ENCODE peak calls at places on chromosomes 2 and 18, in four cellular contexts. D is Caco-2, A is kidney epithelial cell, O is cardiac fibroblast. B is an unnamed sample.
A peak's percentile ranks its signal among the peaks of the same experiment; 100 is the strongest.

GRCh38 chr2:15334650-15335326 is 226.3 kb downstream of the NBAS start:
- DNase-seq in D (no peak), A (no peak), O (peak; percentile 39), B (peak; percentile 30)

GRCh38 chr18:3180325-3180724 is 39.4 kb downstream of the MYOM1 start:
- DNase-seq in D (no peak), A (no peak), O (peak; percentile 34), B (peak; percentile 18)

GRCh38 chr18:60413944-60414547 is 41.5 kb upstream of the MC4R start:
- DNase-seq in D (peak; percentile 9), A (no peak), O (peak; percentile 9), B (peak; percentile 27)

GRCh38 chr2:18752667-18753422 is 163.5 kb upstream of the NT5C1B start:
- DNase-seq in D (no peak), A (no peak), O (peak; percentile 48), B (no peak)

GRCh38 chr2:218392891-218393462 is 6.7 kb upstream of the CTDSP1 start:
- DNase-seq in D (no peak), A (no peak), O (no peak), B (no peak)

GRCh38 chr2:239896075-239896474 is 129.1 kb downstream of the NDUFA10 start:
- DNase-seq in D (no peak), A (no peak), O (no peak), B (no peak)

GRCh38 chr2:195434346-195434745 is 222.7 kb upstream of the SLC39A10 start:
- DNase-seq in D (no peak), A (no peak), O (no peak), B (no peak)

GRCh38 chr2:102708847-102709559 is 52.8 kb upstream of the TMEM182 start:
- DNase-seq in D (peak; percentile 51), A (peak; percentile 41), O (peak; percentile 76), B (peak; percentile 27)

GRCh38 chr2:217978536-217979150 is 24.2 kb downstream of the TNS1 start:
- DNase-seq in D (peak; percentile 20), A (no peak), O (no peak), B (no peak)

GRCh38 chr2:172613610-172614231 is 57.8 kb downstream of the PDK1 start:
- DNase-seq in D (no peak), A (no peak), O (no peak), B (no peak)

GRCh38 chr18:35573531-35573930 is 8.0 kb upstream of the GALNT1 start:
- DNase-seq in D (no peak), A (no peak), O (no peak), B (no peak)

GRCh38 chr18:35572644-35573043 is 8.9 kb upstream of the GALNT1 start:
- DNase-seq in D (no peak), A (no peak), O (peak; percentile 58), B (no peak)

GRCh38 chr18:35570182-35570581 is 11.4 kb upstream of the GALNT1 start:
- DNase-seq in D (no peak), A (no peak), O (no peak), B (no peak)

GRCh38 chr18:35566019-35566418 is 15.5 kb upstream of the GALNT1 start:
- DNase-seq in D (no peak), A (no peak), O (no peak), B (no peak)

DNA sequence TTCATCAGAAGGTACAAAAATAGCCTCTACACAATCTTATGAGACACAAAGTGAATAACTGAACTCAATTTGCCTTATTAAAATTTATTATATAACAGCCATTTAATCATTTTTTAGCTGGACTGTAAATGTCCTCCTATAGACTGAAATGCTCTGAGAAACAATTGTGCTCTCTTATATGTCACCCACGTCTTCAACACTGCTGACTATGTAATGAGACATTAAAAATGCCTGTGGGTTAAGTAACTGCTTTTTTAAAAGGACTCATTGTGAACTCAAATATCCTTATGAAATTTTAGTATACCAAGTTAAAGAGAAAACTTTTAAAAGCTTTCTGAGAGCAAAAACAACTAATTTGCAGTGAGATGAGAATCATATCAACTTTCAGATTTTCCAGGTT is 10.4 kb upstream of the GALNT1 start:
- DNase-seq in D (no peak), A (no peak), O (peak; percentile 38), B (no peak)
- H3K4me3 ChIP-seq in D (no peak overlapping the region), A (no peak overlapping the region), O (no peak overlapping the region), B (no peak overlapping the region)

DNA sequence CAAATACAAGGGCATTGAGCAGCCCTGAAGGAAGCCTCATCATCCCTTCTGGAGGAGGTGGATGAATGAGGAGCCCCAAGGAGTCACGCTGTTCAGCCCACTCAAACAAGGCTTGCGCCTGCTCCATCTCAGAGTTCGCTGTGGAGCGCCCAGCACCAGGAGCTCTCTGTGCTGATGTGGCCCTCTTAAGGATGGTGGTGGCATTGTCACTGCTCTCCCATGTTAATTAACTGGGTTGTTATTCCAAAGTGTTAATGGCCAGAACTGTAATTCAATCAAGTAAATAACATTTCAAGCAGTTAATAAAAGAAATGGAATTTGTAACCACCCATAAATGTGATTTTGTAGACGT is 726.0 kb upstream of the RAB6C start:
- DNase-seq in D (peak; percentile 24), A (no peak), O (no peak), B (no peak)
- TF ChIP-seq CTCF in D (peak; percentile 52), A (no peak), O (no peak), B (peak; percentile 25)

GRCh38 chr2:237695201-237695780 is 67.9 kb downstream of the LRRFIP1 start:
- DNase-seq in D (no peak), A (peak; percentile 70), O (peak; percentile 95), B (peak; percentile 85)
- H3K4me3 ChIP-seq in D (no peak overlapping the region), A (no peak overlapping the region), O (peak overlapping the region; percentile 11), B (no peak overlapping the region)

GRCh38 chr2:43219383-43220228 is 6.8 kb downstream of the ZFP36L2 start:
- DNase-seq in D (peak; percentile 91), A (no peak), O (peak; percentile 88), B (peak; percentile 78)
- TF ChIP-seq CTCF in D (no peak), A (no peak), O (no peak), B (no peak)

GRCh38 chr2:215973111-215973792 is 40.1 kb downstream of the MREG start:
- DNase-seq in D (no peak), A (no peak), O (no peak), B (no peak)
- H3K4me3 ChIP-seq in D (no peak overlapping the region), A (no peak overlapping the region), O (no peak overlapping the region), B (no peak overlapping the region)

GRCh38 chr18:43398601-43399000 is 121.3 kb upstream of the SYT4 start:
- DNase-seq in D (no peak), A (no peak), O (no peak), B (no peak)

GRCh38 chr18:43393174-43393573 is 115.9 kb upstream of the SYT4 start:
- DNase-seq in D (no peak), A (no peak), O (no peak), B (peak; percentile 5)

GRCh38 chr18:43392168-43392567 is 114.9 kb upstream of the SYT4 start:
- DNase-seq in D (no peak), A (no peak), O (no peak), B (no peak)

GRCh38 chr18:43396266-43396665 is 119.0 kb upstream of the SYT4 start:
- DNase-seq in D (no peak), A (no peak), O (peak; percentile 53), B (no peak)
- TF ChIP-seq CTCF in D (peak; percentile 2), A (peak; percentile 42), O (peak; percentile 38), B (peak; percentile 35)

GRCh38 chr18:12703714-12704113 is 872 bp downstream of the PSMG2 start:
- DNase-seq in D (no peak), A (no peak), O (peak; percentile 41), B (peak; percentile 36)
- H3K4me3 ChIP-seq in D (peak overlapping the region; percentile 50), A (peak overlapping the region; percentile 97), O (peak overlapping the region; percentile 91), B (peak overlapping the region; percentile 92)